ENCODE peak calls at places on chromosomes 16 and 17, in six cellular contexts. T is Karpas-422, P is hepatocyte, V is NT2/D1, U is skeletal muscle cell, B is uterus. S is an unnamed sample.

GRCh38 chr17:35947156-35947585 is 3.7 kb upstream of the LYZL6 start:
- DNase-seq in T (peak), B (peak), V (peak), P (peak), U (no peak), S (peak)

GRCh38 chr16:31397701-31398100 is 4.6 kb downstream of the ITGAD start:
- DNase-seq in T (no peak), V (no peak), P (no peak), B (no peak), U (no peak), S (no peak)

GRCh38 chr17:47720754-47721533 is 12.1 kb upstream of the TBX21 start:
- DNase-seq in V (no peak), T (no peak), P (peak), U (no peak), B (no peak), S (peak)

GRCh38 chr16:51641191-51641765 is 490.2 kb upstream of the SALL1 start:
- DNase-seq in U (no peak), B (no peak), V (no peak), P (no peak), T (no peak), S (no peak)

GRCh38 chr17:44850612-44851011 is 2.9 kb downstream of the HIGD1B start:
- DNase-seq in T (no peak), P (no peak), U (no peak), V (no peak), B (no peak), S (no peak)

GRCh38 chr17:15468142-15468541 is 721 bp upstream of the CDRT4 start:
- DNase-seq in B (no peak), T (no peak), U (no peak), P (peak), V (no peak), S (no peak)

GRCh38 chr17:33689725-33690124 is 396.6 kb upstream of the ASIC2 start:
- DNase-seq in V (no peak), P (no peak), T (peak), U (no peak), B (no peak), S (no peak)

GRCh38 chr17:28812980-28813377 is 29.6 kb downstream of the FAM222B start:
- DNase-seq in T (no peak), B (no peak), U (no peak), V (no peak), P (no peak), S (no peak)

GRCh38 chr16:69438465-69438864 is 14.0 kb downstream of the CYB5B start:
- DNase-seq in U (no peak), P (no peak), T (no peak), V (no peak), B (no peak), S (no peak)

GRCh38 chr16:89155851-89156739 is 15.5 kb upstream of the CDH15 start:
- DNase-seq in P (no peak), B (no peak), T (no peak), U (no peak), V (no peak), S (no peak)

GRCh38 chr17:59779521-59779920 is 72.1 kb downstream of the VMP1 start:
- DNase-seq in T (no peak), U (no peak), P (no peak), B (no peak), V (no peak), S (no peak)

GRCh38 chr17:2688351-2689342 is 22.9 kb downstream of the CLUH start:
- DNase-seq in U (no peak), B (no peak), P (peak), T (peak), V (no peak), S (no peak)

GRCh38 chr16:56916571-56917403 is 15.2 kb upstream of the HERPUD1 start:
- DNase-seq in B (no peak), U (no peak), V (no peak), T (peak), P (no peak), S (no peak)

GRCh38 chr16:22023505-22023904 is 15.6 kb downstream of the MOSMO start:
- DNase-seq in U (no peak), T (no peak), B (no peak), V (no peak), P (no peak), S (no peak)

GRCh38 chr16:8846401-8846932 is 22.3 kb downstream of the CARHSP1 start:
- DNase-seq in P (no peak), U (no peak), B (no peak), T (no peak), V (no peak), S (no peak)

GRCh38 chr16:10103700-10104099 is 78.5 kb downstream of the GRIN2A start:
- DNase-seq in V (no peak), T (no peak), P (no peak), U (no peak), B (no peak), S (no peak)

GRCh38 chr16:50011707-50012106 is 13.3 kb upstream of the CNEP1R1 start:
- DNase-seq in V (no peak), P (no peak), U (no peak), B (no peak), T (no peak), S (no peak)

GRCh38 chr16:69057400-69058378 is 47.8 kb upstream of the HAS3 start:
- DNase-seq in U (peak), T (no peak), P (no peak), V (no peak), B (peak), S (no peak)

DNA sequence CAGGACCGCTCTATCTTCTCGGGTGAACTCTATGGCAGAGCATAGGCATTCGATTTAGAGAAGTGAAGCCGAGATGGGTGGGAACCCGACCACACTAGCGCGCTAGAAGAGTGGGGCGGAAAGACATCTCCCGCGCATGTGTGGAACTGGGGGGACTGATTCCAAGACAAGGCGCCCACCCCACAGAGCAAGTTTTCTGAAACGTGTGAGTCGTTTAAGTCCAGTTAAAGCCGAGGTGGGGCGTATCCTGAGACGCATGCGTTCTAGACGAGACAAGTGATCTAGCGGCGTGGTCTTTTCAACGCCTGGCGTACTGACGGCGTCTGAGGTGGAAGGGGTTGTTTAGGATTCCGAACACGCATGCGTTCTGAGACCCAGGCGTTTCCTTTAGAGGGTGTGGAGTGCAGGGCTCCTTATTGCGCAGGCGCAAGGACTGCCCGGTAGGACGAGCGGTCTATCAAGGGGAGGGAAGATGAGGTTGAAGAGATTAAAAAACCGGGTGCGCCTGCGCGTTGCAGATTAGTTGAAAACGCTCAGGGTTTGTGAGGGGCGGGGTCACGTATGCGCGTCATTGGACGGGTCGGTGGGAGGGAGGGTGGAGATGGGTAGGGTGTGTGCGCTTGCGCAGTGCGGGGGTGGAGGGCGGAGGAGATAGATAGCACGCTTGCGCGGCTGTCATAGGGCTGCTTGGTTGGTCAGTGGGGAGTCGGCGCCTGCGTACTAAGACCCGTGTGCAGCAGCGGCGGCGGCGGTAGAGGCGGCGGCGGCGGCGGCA is at the start of gene EIF5A:
- DNase-seq in V (peak), T (peak), B (peak), U (peak), P (peak), S (peak)
- H3K4me3 ChIP-seq in V (peak), T (peak), B (peak), U (peak), P (peak), S (peak)

DNA sequence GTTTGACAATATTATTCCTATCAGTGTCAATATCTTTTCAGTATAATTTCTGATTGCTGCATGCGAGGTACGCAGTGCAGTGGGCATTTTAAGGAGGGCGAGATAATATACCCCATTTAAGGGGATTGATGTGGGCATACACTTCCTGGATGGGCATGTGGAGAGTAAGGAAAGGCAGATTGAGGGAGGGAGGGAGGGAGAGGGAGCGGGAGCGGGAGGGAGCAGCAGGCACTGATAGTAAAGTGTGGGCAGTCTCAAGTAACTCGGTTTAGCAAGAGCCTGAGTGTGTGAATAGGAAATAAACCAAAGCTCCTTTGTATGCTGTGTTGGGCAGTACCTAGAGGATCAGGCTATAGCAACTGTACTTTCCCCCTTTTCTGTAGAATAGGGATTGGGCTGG is 5.1 kb downstream of the BPTF start:
- DNase-seq in T (no peak), V (no peak), U (no peak), P (peak), B (no peak), S (peak)
- H3K4me3 ChIP-seq in T (no peak), V (no peak), U (no peak), P (no peak), B (no peak), S (no peak)

DNA sequence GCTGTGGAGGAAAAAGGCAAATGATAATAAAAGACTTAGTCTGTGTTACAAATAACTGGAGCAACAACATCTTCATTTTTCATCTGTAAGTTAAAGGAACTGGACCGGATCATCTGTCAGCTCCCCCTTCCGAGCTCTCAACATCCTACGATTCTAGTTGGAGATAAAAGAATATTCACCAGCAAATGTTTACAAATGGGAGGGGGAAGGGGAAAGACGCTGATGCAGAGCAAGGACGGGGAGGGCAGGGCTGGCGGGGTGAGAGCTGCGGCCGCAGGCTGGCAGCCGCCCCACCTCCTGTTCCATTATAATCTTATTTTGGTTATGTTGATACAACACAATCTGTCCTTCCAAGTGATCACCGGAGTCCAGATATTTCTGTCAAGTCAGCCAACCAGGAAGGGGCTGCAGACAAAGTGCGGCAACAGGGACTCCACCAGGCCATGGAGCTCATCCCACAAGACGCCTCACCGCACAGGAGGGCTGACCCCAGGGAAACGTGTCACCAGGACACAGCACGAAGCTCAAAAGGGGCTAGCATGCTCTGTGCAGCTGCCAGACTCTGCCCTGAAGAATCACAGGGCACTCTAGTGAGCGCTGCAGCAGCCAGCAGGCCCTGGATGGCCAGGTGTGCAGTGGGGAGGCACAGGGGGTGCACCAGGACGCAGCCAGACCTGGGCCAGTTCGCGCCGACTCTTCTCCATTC is 19.7 kb downstream of the FBXO31 start:
- DNase-seq in T (no peak), U (no peak), B (no peak), P (no peak), V (no peak), S (no peak)
- H3K4me3 ChIP-seq in T (no peak), U (no peak), B (no peak), P (no peak), V (no peak), S (no peak)

DNA sequence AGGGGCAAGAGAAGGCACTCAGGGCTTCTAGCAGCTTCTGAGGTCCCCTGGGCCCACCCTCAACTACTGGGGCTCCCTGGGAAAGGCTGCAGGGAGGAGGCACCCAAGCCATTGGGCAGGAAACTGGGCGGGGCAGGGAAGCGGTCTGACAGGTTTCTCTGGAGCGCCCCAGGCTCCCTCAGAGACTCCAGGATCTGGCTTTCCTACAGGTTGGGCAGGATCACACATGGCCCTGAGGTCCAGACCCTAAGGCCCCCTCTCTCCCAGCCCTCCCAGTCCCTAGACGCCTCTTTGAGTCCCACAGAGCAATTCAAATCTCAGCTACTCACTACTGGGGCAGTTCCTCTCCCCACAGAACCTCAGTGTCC is 14.3 kb downstream of the JUP start:
- DNase-seq in P (peak), V (no peak), T (no peak), B (no peak), U (no peak), S (no peak)
- H3K4me3 ChIP-seq in P (no peak), V (no peak), T (peak), B (no peak), U (no peak), S (no peak)

GRCh38 chr17:690346-690745 is 24.3 kb downstream of the VPS53 start:
- DNase-seq in V (no peak), U (no peak), T (no peak), B (no peak), P (no peak), S (no peak)
- H3K4me3 ChIP-seq in V (no peak), U (no peak), T (no peak), B (no peak), P (no peak), S (no peak)

DNA sequence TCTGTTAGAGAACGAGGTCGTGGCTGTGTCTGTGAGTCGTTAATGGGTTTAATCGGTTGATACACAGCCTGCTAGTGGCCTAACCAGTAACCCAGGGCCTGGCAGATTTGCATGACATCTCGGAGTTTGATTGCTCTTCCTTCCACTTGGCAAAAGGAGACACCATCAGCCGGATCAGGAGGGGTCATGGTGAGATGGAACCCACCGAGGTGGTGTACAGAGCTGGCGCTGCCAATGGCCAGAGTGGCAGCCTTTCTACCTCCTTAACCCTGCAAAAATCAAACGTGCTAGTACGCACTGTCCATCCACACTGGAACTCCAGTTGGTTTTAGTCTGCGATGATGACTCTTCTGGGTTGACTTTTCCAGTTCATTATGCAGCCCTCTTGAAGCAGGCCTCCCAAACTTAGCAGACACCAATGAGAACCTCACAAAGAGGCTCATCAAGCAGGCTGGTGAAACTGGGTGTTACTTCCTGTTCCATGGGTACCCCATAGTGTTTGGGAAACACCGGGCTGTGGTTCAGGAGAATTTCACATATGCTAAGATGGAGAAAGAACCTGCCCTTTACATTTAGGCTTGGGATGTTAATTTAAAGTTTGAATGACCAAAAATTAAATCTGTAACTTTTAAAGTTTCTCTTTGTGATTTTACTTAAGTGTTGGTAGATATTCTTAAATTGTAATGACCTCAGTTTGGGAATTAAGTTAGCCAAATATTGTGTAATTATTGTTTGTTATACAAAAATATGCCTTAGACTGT is 4.2 kb downstream of the HS3ST3B1 start:
- DNase-seq in P (no peak), U (no peak), T (no peak), B (no peak), V (no peak), S (no peak)
- H3K4me3 ChIP-seq in P (no peak), U (peak), T (no peak), B (no peak), V (no peak), S (no peak)

DNA sequence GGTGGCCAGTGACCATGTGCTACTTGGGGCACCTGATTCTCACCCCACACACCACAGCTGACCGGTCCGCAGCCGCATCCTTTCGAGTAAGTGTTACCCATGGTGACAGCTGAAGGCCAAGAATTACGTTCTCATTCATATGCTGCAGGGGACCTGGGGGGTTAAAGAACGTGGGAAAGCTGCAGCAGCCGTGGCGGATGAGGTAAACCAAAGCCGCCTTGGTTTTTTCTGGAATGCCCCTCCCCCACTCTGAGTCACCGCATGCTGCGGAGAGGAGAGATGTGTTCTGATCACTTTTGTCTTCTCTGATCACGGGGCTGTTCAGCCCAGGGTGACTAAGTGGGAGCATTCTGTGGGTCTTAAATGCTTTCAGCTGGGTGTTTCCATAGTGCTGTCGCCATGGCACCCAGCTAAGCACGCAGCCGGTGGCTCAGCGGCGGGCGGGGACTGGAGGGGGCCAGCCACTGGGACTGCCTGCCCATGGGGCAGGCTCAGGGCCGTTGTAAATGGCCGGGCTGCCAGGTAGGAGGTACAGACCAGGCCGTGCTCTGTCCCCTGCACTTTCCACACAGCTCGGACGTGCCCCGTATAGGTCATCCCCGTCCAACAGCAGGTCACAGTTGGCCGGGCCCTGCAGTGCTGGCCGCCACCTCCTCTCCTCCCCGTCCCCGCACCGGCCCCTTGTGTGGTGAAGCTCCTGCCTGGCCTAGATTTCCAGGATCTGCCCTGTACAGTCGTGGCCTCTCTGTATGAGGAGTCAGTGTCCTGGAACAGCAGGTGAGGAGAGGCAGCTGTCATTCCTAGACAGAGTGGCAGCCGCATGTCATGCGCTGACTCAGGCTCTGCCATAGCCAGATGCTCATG is 60.0 kb downstream of the BAIAP2 start:
- DNase-seq in U (peak), P (peak), T (peak), B (peak), V (peak), S (peak)
- H3K4me3 ChIP-seq in U (no peak), P (no peak), T (no peak), B (no peak), V (no peak), S (no peak)

GRCh38 chr16:80300876-80301275 is 239.9 kb upstream of the DYNLRB2 start:
- DNase-seq in B (no peak), T (no peak), U (peak), P (no peak), V (no peak), S (peak)
- H3K4me3 ChIP-seq in B (no peak), T (no peak), U (no peak), P (no peak), V (no peak), S (peak)

DNA sequence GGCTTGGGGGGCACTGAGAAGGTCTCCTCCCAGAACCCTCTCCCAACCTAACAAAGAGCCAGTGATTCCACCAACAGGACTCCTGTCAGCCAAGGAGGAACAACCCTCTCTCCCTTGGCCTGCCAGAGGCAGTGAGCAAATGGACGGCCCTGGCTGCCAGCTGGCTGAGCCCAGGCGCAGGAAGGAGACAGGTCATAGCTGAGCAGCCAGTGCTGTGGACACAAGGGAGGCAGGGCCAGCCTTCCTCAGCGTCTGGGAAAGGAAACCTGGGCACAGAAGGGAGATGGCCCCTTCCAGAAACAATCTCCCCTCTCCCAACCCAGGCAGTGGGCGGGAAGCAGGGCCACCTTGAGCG is 2.1 kb downstream of the MPO start:
- DNase-seq in V (no peak), B (no peak), T (no peak), P (no peak), U (no peak), S (no peak)
- H3K4me3 ChIP-seq in V (no peak), B (no peak), T (no peak), P (no peak), U (no peak), S (no peak)